ENCODE peak calls at places on chromosomes 3 and 15, in seven cellular contexts. E is stimulated activated CD4-positive, alpha-beta T cell treated with anti-CD3 and anti-CD28 coated beads, Interleukin-12 subunit alpha, Interleukin-12 subunit beta, amount 100 ng/mL, for 4 hours; K is progenitor cell of endocrine pancreas; W is MV-4-11; N is mucosa of descending colon; B is SW 1271; H is renal cortical epithelial cell. I is an unnamed sample.

GRCh38 chr15:61828008-61828407 is 232.2 kb downstream of the VPS13C start:
- DNase-seq in E (no peak), K (no peak), W (no peak), N (no peak), B (no peak), H (no peak), I (no peak)

GRCh38 chr3:194281766-194282165 is 69.4 kb downstream of the CPN2 start:
- DNase-seq in E (no peak), K (no peak), W (no peak), N (no peak), B (no peak), H (no peak), I (no peak)

GRCh38 chr3:139288266-139288821 is 55.5 kb upstream of the MRPS22 start:
- DNase-seq in E (no peak), K (peak), W (no peak), N (no peak), B (no peak), H (no peak), I (no peak)

GRCh38 chr15:95610945-95611344 is 719.6 kb upstream of the NR2F2 start:
- DNase-seq in E (no peak), K (no peak), W (no peak), N (no peak), B (no peak), H (no peak), I (no peak)

GRCh38 chr3:127448161-127448561 is 142.4 kb downstream of the TPRA1 start:
- DNase-seq in E (no peak), K (no peak), W (no peak), N (no peak), B (no peak), H (no peak), I (no peak)

GRCh38 chr3:23999012-23999641 is 54.0 kb downstream of the NR1D2 start:
- DNase-seq in E (peak), K (peak), W (peak), N (peak), B (no peak), H (peak), I (peak)

GRCh38 chr3:46912986-46913385 is 35.5 kb downstream of the PTH1R start:
- DNase-seq in E (no peak), K (no peak), W (no peak), N (no peak), B (no peak), H (no peak), I (no peak)

GRCh38 chr3:38017445-38018295 is 11.8 kb downstream of the PLCD1 start:
- DNase-seq in E (no peak), K (no peak), W (no peak), N (no peak), B (no peak), H (no peak), I (no peak)

GRCh38 chr3:80338366-80338765 is 570.6 kb upstream of the ROBO1 start:
- DNase-seq in E (no peak), K (no peak), W (peak), N (no peak), B (no peak), H (no peak), I (no peak)

GRCh38 chr15:48373855-48374421 is 42.7 kb downstream of the DUT start:
- DNase-seq in E (no peak), K (no peak), W (peak), N (no peak), B (no peak), H (peak), I (peak)

GRCh38 chr3:65445573-65446204 is 593.0 kb downstream of the MAGI1 start:
- DNase-seq in E (no peak), K (no peak), W (no peak), N (no peak), B (no peak), H (no peak), I (no peak)

GRCh38 chr15:40957041-40957555 is 3.8 kb downstream of the CHAC1 start:
- DNase-seq in E (no peak), K (no peak), W (no peak), N (no peak), B (no peak), H (no peak), I (no peak)

GRCh38 chr15:99957642-99958013 is 224.4 kb upstream of the LYSMD4 start:
- DNase-seq in E (no peak), K (no peak), W (peak), N (no peak), B (no peak), H (no peak), I (no peak)

GRCh38 chr15:48965972-48966371 is 2.3 kb upstream of the SHC4 start:
- DNase-seq in E (no peak), K (no peak), W (peak), N (no peak), B (no peak), H (peak), I (no peak)

GRCh38 chr3:188061133-188061532 is 92.8 kb upstream of the LPP start:
- DNase-seq in E (peak), K (no peak), W (peak), N (peak), B (no peak), H (peak), I (peak)

GRCh38 chr3:65855370-65856100 is 183.2 kb downstream of the MAGI1 start:
- DNase-seq in E (no peak), K (no peak), W (no peak), N (no peak), B (no peak), H (peak), I (peak)

I was measured in T1000.